ENCODE peak calls at places on chromosomes 5 and 9, in seven cellular contexts. Y is pancreas, W is A549, D is AG04450, E is HFF-Myc, V is lower leg skin, B is mucosa of descending colon. U is an unnamed sample.

GRCh38 chr5:51389326-51389581 is 6.0 kb downstream of the ISL1 start:
- DNase-seq in B (no peak), D (no peak), Y (no peak), V (no peak), W (no peak), E (no peak), U (no peak)

GRCh38 chr9:135240871-135241311 is 153.4 kb downstream of the OLFM1 start:
- DNase-seq in E (no peak), D (no peak), Y (no peak), W (no peak), V (no peak), B (no peak), U (no peak)

GRCh38 chr5:159002201-159002600 is 97.5 kb downstream of the EBF1 start:
- DNase-seq in Y (no peak), W (no peak), B (no peak), D (no peak), E (no peak), V (no peak), U (no peak)

GRCh38 chr9:128553695-128554094 is 1.3 kb downstream of the SPTAN1 start:
- DNase-seq in W (peak), Y (no peak), E (no peak), V (no peak), B (no peak), D (peak), U (peak)

GRCh38 chr5:123367739-123368138 is 55.5 kb downstream of the CEP120 start:
- DNase-seq in W (peak), D (no peak), B (no peak), E (no peak), Y (no peak), V (no peak), U (peak)

GRCh38 chr5:103224118-103224893 is 34.3 kb upstream of the MACIR start:
- DNase-seq in W (peak), B (peak), E (peak), V (no peak), D (no peak), Y (no peak), U (peak)

GRCh38 chr9:16680965-16681658 is 189.4 kb downstream of the BNC2 start:
- DNase-seq in Y (no peak), V (no peak), E (peak), D (no peak), B (no peak), W (no peak), U (peak)

GRCh38 chr5:178437296-178438075 is 152.7 kb downstream of the COL23A1 start:
- DNase-seq in D (no peak), E (no peak), V (peak), Y (no peak), B (no peak), W (no peak), U (no peak)

GRCh38 chr5:149960272-149961185 is at the start of gene SLC26A2:
- DNase-seq in W (peak), Y (peak), B (peak), E (peak), D (peak), V (peak), U (peak)

GRCh38 chr9:105338308-105338707 is 93.9 kb downstream of the SLC44A1 start:
- DNase-seq in W (no peak), D (no peak), Y (no peak), B (no peak), V (no peak), E (no peak), U (no peak)

GRCh38 chr9:27528278-27528885 is 1.2 kb downstream of the MOB3B start:
- DNase-seq in E (no peak), W (no peak), B (peak), D (no peak), V (peak), Y (peak), U (peak)

GRCh38 chr5:80149161-80149609 is 106.7 kb downstream of the SERINC5 start:
- DNase-seq in B (no peak), D (no peak), Y (no peak), E (no peak), V (no peak), W (no peak), U (no peak)

GRCh38 chr5:84411832-84412605 is 27.3 kb upstream of the EDIL3 start:
- DNase-seq in W (no peak), V (no peak), Y (no peak), E (no peak), B (no peak), D (no peak), U (peak)

GRCh38 chr5:91059409-91059808 is 323.7 kb downstream of the ARRDC3 start:
- DNase-seq in E (no peak), W (no peak), Y (no peak), D (no peak), B (no peak), V (no peak), U (no peak)

GRCh38 chr9:26170224-26170623 is 492.0 kb upstream of the TUSC1 start:
- DNase-seq in Y (no peak), V (peak), B (no peak), D (no peak), E (no peak), W (peak), U (no peak)

GRCh38 chr5:43279548-43280274 is 33.5 kb downstream of the HMGCS1 start:
- DNase-seq in B (no peak), Y (no peak), E (no peak), V (no peak), D (no peak), W (no peak), U (no peak)

GRCh38 chr5:143506881-143507552 is 103.5 kb upstream of the NR3C1 start:
- DNase-seq in B (no peak), W (peak), D (peak), Y (peak), V (no peak), E (peak), U (peak)

DNA sequence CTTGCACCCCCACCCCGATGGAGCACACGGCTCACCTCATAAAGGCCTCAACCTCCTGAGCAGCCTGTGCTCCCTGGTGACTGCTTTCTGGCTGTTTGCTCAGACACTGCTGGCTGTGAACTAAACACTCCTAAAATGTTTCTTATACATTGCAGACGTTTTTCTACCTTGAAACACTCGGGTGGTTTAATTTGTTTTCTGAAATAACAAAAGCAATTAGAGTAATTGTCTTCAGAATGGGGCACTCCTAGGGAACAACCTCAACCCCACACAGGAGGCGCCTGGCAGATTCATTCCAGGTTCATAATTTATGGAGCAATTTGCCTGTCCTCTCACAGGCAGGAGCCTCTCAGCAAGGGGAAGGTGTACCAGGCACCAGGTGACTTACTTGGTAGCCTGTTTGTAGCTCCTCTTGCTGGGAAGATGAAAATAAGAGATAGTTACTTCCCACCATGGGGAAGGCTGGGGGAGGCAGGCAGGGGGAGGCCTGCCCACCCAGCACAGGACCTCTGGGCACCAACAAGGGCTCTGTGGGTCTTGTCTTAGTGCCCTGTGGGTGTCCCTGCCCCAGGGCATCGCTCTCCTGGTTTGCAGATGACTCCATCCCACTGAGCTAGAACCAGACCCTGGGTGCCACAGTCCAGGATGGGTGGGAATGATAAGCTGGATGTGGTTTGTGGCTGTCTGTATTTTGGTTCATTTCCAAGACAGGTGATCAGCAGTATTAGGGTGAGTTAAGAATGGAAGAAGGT is 144.5 kb downstream of the FSTL4 start:
- DNase-seq in W (no peak), V (peak), D (no peak), Y (no peak), B (no peak), E (no peak), U (no peak)
- H3K4me3 ChIP-seq in W (no peak), V (no peak), D (no peak), Y (no peak), B (no peak), E (no peak), U (no peak)

GRCh38 chr9:77486968-77487367 is 161.2 kb downstream of the GNA14 start:
- DNase-seq in W (no peak), B (no peak), E (no peak), D (no peak), Y (no peak), V (no peak), U (peak)

GRCh38 chr9:77486463-77486862 is 161.7 kb downstream of the GNA14 start:
- DNase-seq in V (no peak), D (no peak), B (no peak), Y (no peak), W (no peak), E (no peak), U (no peak)

GRCh38 chr9:77488439-77489126 is 159.5 kb downstream of the GNA14 start:
- DNase-seq in B (no peak), E (no peak), V (no peak), W (peak), D (no peak), Y (no peak), U (peak)
- TF ChIP-seq CTCF in B (no peak), E (peak), V (no peak), W (peak), D (peak), Y (no peak), U (peak)

GRCh38 chr5:6686501-6686900 is 26.7 kb upstream of the TENT4A start:
- DNase-seq in D (no peak), Y (no peak), E (no peak), B (no peak), W (no peak), V (no peak), U (no peak)
- H3K4me3 ChIP-seq in D (no peak), Y (no peak), E (no peak), B (no peak), W (no peak), V (no peak), U (no peak)

DNA sequence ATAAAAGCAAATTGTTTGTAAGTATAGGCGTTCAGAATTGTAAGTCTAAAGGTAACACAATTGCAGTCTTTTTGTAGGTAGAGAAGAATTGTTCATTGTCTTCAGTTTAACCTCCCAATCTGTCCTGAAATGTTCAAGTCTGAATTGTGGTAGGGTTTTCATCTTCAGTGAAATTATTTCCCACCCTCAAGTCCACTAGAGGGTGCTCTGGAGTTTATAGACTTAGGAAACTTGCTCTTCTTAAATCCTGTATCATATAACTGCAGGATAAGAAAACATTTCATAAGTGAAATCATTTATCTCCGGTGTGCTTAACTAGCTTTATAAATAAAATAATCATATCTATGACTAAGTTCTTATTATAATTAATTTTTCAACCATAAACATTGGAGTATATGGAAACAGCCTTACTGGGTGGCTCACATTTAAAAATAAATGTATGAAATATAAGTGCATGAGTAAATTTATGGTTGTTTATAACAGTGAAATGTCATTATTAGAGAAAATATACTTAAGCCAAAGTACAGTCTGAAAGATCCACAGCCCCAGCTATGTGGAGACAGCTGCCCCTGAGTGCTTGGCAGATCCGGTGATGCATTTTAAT is 182.4 kb upstream of the OTULINL start:
- DNase-seq in E (peak), Y (no peak), V (no peak), B (no peak), D (no peak), W (peak), U (peak)
- TF ChIP-seq CTCF in E (peak), Y (peak), V (no peak), B (peak), D (peak), W (peak), U (peak)

DNA sequence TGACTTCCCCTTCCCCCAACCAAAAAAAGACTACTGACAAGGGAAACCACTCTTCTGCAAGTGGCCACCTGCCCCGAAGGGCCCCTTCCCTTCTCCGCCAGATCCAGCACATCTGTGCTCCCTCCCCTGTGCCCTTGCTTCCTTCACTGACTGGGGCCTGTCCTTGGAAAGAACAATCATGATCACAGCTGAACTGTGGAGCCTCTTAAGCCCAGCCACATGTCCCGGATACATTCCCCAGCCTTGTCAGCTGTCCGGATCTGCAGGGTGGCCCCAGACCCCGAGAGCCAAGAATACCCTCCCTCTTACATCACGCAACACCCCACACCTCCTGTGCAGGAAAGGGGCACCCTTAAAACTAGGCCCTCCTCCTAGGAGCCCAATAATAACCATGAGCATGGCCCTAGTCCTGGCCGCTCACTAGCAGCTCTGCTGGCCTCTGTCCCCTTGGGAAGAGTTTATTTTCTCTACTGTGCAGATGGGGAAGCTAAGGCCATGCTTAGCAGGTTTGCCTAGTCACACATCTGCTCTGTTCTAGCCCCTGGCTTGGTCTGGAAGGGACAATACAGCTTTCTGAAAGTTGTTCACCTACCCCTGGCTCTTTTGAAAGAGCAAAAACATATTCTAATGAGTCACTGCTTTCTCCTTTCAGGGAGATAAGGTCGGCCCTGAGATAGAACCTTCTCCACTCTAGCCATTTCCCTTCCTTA is 3.8 kb downstream of the SPRY4 start:
- DNase-seq in V (no peak), E (no peak), Y (no peak), D (no peak), W (no peak), B (no peak), U (peak)
- H3K4me3 ChIP-seq in V (no peak), E (peak), Y (no peak), D (peak), W (no peak), B (no peak), U (peak)

GRCh38 chr5:3684771-3685354 is 89.2 kb downstream of the IRX1 start:
- DNase-seq in B (no peak), W (no peak), E (no peak), Y (no peak), D (no peak), V (peak), U (no peak)

GRCh38 chr5:3678801-3679200 is 83.2 kb downstream of the IRX1 start:
- DNase-seq in D (no peak), V (peak), B (no peak), W (no peak), E (no peak), Y (no peak), U (no peak)

GRCh38 chr5:3684118-3684517 is 88.5 kb downstream of the IRX1 start:
- DNase-seq in V (peak), E (no peak), B (no peak), W (no peak), Y (no peak), D (no peak), U (no peak)
- TF ChIP-seq CTCF in V (no peak), E (no peak), B (no peak), W (no peak), Y (no peak), D (no peak), U (no peak)

DNA sequence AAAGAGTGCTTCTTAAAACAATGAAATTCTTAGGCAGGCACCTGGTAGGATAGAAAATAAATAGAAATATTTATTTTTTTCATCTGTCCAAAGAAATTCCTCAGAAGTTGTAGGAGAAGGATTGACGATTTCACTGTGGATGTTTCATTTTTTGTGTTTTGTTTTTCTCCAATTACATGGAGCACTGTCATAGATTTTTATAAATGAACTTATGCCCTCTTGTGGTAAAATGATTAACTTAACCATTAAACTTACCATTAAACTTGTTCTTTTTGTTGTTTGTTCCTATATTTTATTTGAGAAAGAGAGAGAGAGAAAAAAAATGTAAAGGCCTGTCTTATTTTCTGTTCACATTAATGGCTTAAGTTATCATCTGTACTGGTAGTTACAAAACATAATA is 339.2 kb downstream of the PRR16 start:
- DNase-seq in Y (no peak), B (no peak), E (no peak), D (no peak), W (no peak), V (no peak), U (peak)
- H3K4me3 ChIP-seq in Y (no peak), B (no peak), E (no peak), D (no peak), W (no peak), V (no peak), U (peak)

DNA sequence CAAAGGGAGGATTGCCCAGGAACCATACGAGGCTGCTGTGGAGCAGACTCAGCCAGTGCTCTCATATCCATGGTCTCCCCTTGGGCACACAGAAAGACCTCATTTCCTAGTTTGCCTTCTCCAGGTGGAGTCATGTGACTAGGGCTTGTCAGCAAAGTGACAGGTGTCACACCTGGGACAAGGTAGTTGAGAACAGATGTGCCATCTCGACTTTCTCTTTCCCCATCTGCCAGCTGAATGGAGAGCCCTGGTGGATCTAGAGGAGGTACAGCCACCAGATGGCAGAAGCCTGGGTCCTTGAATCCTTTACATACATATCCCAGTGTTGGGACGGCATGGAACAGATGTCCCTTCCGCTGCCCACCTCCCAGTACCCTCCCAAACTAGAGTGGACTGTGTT is 42.9 kb upstream of the ALDOB start:
- DNase-seq in B (no peak), W (no peak), Y (no peak), V (no peak), E (no peak), D (no peak), U (no peak)
- TF ChIP-seq CTCF in B (no peak), W (peak), Y (no peak), V (no peak), E (no peak), D (no peak), U (no peak)

GRCh38 chr5:176743828-176744583 is 66.4 kb upstream of the UNC5A start:
- DNase-seq in V (peak), E (no peak), B (no peak), Y (no peak), W (no peak), D (no peak), U (no peak)

GRCh38 chr5:176741566-176742211 is 68.7 kb upstream of the UNC5A start:
- DNase-seq in D (no peak), Y (no peak), W (no peak), B (no peak), V (peak), E (no peak), U (no peak)

GRCh38 chr5:176740702-176741565 is 69.4 kb upstream of the UNC5A start:
- DNase-seq in B (no peak), D (no peak), E (no peak), V (peak), Y (no peak), W (no peak), U (no peak)

GRCh38 chr5:176743136-176743827 is 67.1 kb upstream of the UNC5A start:
- DNase-seq in B (no peak), E (no peak), V (peak), D (no peak), Y (no peak), W (no peak), U (no peak)

DNA sequence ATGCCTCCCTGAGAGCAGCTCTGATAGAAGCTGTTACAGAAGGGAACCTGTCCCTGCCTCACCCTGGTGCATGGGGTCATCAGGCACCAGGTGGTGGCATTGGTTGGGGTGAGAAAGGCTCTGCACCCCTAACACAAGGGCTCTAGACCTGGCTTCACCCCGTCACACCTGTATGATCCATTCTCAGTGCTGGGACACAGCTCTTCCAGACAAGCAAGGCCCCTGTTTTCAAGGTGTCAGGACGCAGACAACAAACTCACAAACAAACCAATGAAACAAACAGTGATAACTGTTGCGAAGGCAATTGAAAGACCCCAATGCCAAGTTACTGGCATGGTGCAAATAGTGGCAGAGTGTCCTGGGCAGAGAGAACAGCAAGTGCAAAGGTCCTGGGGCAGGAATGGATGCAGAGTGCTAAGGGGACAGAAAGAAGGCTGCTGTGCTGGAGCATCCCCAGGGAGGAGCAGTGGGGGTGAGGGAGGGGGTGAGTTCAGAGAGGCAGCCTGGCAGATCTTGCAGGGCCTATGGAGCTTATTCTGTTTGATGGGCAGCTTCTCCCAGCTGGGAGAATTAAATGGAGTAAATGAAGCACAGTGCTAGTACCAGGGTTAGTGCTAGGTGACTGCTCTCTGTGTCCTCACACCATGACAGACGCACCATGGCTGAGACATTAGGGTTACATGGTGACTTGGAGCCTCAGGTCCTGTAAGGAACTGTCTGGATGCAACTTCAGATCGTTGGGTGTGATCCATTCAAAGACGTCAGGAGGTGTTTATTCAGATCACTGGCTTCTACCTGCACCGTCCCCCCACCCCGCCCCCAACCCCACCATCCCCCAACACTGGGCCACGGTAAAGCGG is 67.9 kb upstream of the UNC5A start:
- DNase-seq in E (no peak), D (no peak), Y (no peak), W (no peak), B (no peak), V (no peak), U (no peak)
- H3K4me3 ChIP-seq in E (no peak), D (no peak), Y (no peak), W (no peak), B (no peak), V (no peak), U (no peak)